ENCODE peak calls at places on chromosomes 7 and 10, in four cellular contexts. X is K562, Y is HL-60, A is GM12878. U is an unnamed sample.

GRCh38 chr7:47795631-47796030 is 152.6 kb downstream of the PKD1L1 start:
- DNase-seq in Y (no peak), X (no peak), A (no peak), U (no peak)

GRCh38 chr7:29623976-29624375 is 60.3 kb downstream of the PRR15 start:
- DNase-seq in A (no peak), Y (no peak), X (no peak), U (no peak)

GRCh38 chr7:25988640-25989039 is 163.4 kb upstream of the NFE2L3 start:
- DNase-seq in A (no peak), X (no peak), Y (no peak), U (no peak)

GRCh38 chr10:71214641-71215160 is 2.3 kb downstream of the UNC5B start:
- DNase-seq in X (no peak), A (no peak), Y (no peak), U (no peak)

GRCh38 chr10:86083206-86083605 is 283.4 kb downstream of the GRID1 start:
- DNase-seq in X (no peak), A (no peak), Y (no peak), U (no peak)

GRCh38 chr10:11336703-11337102 is 274.7 kb downstream of the USP6NL start:
- DNase-seq in Y (no peak), A (no peak), X (no peak), U (no peak)

GRCh38 chr7:115475774-115476407 is 554.0 kb downstream of the MDFIC start:
- DNase-seq in A (no peak), X (no peak), Y (peak; percentile 11), U (no peak)

GRCh38 chr7:101688183-101688831 is 59.2 kb upstream of the MYL10 start:
- DNase-seq in A (no peak), Y (peak; percentile 72), X (peak; percentile 95), U (peak; percentile 91)

GRCh38 chr7:143492799-143493568 is 15.3 kb downstream of the TAS2R41 start:
- DNase-seq in X (no peak), Y (no peak), A (no peak), U (no peak)

GRCh38 chr10:94397549-94398370 is 4.6 kb upstream of the TBC1D12 start:
- DNase-seq in A (no peak), X (peak; percentile 5), Y (no peak), U (no peak)

GRCh38 chr7:131753620-131754222 is 197.3 kb upstream of the PODXL start:
- DNase-seq in X (no peak), A (no peak), Y (no peak), U (no peak)

GRCh38 chr10:86946215-86947170 is 10.9 kb downstream of the MMRN2 start:
- DNase-seq in A (no peak), X (no peak), Y (no peak), U (no peak)

GRCh38 chr7:17392846-17393245 is 94.4 kb downstream of the AHR start:
- DNase-seq in Y (peak; percentile 34), A (no peak), X (no peak), U (no peak)

GRCh38 chr10:102327002-102327401 is 68.5 kb upstream of the NFKB2 start:
- DNase-seq in Y (no peak), X (no peak), A (no peak), U (no peak)

GRCh38 chr10:4316166-4316810 is 509.7 kb upstream of the AKR1E2 start:
- DNase-seq in Y (no peak), X (no peak), A (no peak), U (no peak)

GRCh38 chr10:89090760-89091455 is 100.3 kb downstream of the FAS start:
- DNase-seq in A (no peak), X (no peak), Y (no peak), U (no peak)

GRCh38 chr10:76352300-76352699 is 920.9 kb downstream of the LRMDA start:
- DNase-seq in Y (no peak), A (no peak), X (no peak), U (no peak)

GRCh38 chr10:92914478-92915066 is 66.3 kb downstream of the EXOC6 start:
- DNase-seq in A (no peak), X (peak; percentile 36), Y (peak; percentile 54), U (peak; percentile 3)

GRCh38 chr7:17304926-17305325 is 6.5 kb downstream of the AHR start:
- DNase-seq in Y (no peak), X (no peak), A (no peak), U (no peak)

GRCh38 chr7:80244206-80244956 is 109.8 kb downstream of the GNAI1 start:
- DNase-seq in X (no peak), A (no peak), Y (no peak), U (no peak)

GRCh38 chr7:116316838-116317612 is 106.7 kb downstream of the TES start:
- DNase-seq in A (peak; percentile 77), X (no peak), Y (no peak), U (no peak)

GRCh38 chr7:158829021-158829341 is 328 bp downstream of the ESYT2 start:
- DNase-seq in X (no peak), A (no peak), Y (peak; percentile 69), U (peak; percentile 67)

GRCh38 chr7:86937499-86937898 is 122.0 kb downstream of the ELAPOR2 start:
- DNase-seq in Y (no peak), A (no peak), X (no peak), U (no peak)

GRCh38 chr7:28660132-28660531 is 247.8 kb downstream of the CREB5 start:
- DNase-seq in A (no peak), Y (no peak), X (no peak), U (no peak)

GRCh38 chr7:117741962-117742361 is 131.3 kb downstream of the CTTNBP2 start:
- DNase-seq in X (no peak), Y (no peak), A (no peak), U (no peak)

GRCh38 chr7:20158684-20159083 is 58.5 kb downstream of the MACC1 start:
- DNase-seq in Y (peak; percentile 9), A (no peak), X (no peak), U (no peak)

GRCh38 chr7:19749658-19750057 is 23.8 kb downstream of the TMEM196 start:
- DNase-seq in X (no peak), A (no peak), Y (no peak), U (no peak)

GRCh38 chr10:56561336-56561735 is 200.3 kb upstream of the ZWINT start:
- DNase-seq in Y (no peak), X (no peak), A (no peak), U (no peak)

GRCh38 chr10:126160971-126161630 is 227.2 kb downstream of the ADAM12 start:
- DNase-seq in A (no peak), Y (no peak), X (no peak), U (no peak)

DNA sequence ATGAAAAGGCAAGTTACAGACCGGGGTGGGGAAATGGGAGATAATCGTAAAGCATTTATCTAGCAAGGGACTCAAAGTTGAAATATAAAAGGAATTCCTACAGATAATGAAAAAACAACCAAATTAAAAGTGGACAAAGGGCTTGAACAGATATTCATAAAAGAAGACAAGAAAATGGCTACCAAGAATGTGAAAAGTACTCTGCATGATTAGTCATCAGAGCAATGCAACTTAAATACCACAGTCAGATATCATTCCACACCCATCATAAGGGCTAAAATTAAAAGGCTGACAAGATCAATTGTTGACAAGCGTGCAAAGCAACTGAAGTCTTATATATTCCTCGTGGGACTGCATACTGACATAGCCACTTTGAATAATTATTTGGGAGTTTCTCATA is 124.6 kb upstream of the RSU1 start:
- DNase-seq in Y (no peak), X (no peak), A (no peak), U (no peak)
- TF ChIP-seq SPI1 in Y (no peak), X (no peak), A (no peak), U (no peak)

DNA sequence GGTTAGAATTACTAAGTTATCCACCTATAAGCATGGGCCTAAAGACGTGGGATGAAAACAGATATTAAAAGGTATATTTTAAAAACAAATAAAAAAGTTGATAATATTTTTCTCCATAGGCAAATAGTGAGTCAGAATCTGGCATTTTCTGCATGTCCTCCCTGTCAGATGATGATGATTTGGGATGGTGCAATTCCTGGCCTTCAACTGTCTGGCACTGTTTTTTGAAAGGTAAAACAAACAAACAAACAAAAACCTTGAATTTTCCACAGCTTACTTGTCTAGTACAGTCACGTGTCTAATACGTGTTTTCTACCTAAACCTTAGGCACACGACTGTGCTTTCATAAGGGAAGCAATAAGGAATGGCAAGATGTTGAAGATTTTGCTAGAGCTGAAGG is 17.4 kb downstream of the HBP1 start:
- DNase-seq in Y (no peak), X (no peak), A (no peak), U (no peak)
- TF ChIP-seq SPI1 in Y (no peak), X (no peak), A (no peak), U (no peak)

GRCh38 chr7:99002827-99003212 is 124.5 kb downstream of the TRRAP start:
- DNase-seq in X (no peak), A (no peak), Y (no peak), U (no peak)

GRCh38 chr7:99005776-99006175 is 127.4 kb downstream of the TRRAP start:
- DNase-seq in X (no peak), Y (no peak), A (no peak), U (peak; percentile 68)

GRCh38 chr7:99003419-99003818 is 125.1 kb downstream of the TRRAP start:
- DNase-seq in A (no peak), X (no peak), Y (no peak), U (no peak)

GRCh38 chr7:99004781-99005500 is 126.6 kb downstream of the TRRAP start:
- DNase-seq in A (no peak), X (no peak), Y (no peak), U (no peak)

GRCh38 chr7:99004216-99004615 is 125.9 kb downstream of the TRRAP start:
- DNase-seq in Y (no peak), A (no peak), X (no peak), U (no peak)
- TF ChIP-seq SPI1 in Y (no peak), A (no peak), X (no peak), U (no peak)

GRCh38 chr7:137871173-137871915 is 24.6 kb upstream of the DGKI start:
- DNase-seq in A (no peak), X (no peak), Y (no peak), U (no peak)
- TF ChIP-seq SPI1 in A (no peak), X (no peak), Y (no peak), U (no peak)

DNA sequence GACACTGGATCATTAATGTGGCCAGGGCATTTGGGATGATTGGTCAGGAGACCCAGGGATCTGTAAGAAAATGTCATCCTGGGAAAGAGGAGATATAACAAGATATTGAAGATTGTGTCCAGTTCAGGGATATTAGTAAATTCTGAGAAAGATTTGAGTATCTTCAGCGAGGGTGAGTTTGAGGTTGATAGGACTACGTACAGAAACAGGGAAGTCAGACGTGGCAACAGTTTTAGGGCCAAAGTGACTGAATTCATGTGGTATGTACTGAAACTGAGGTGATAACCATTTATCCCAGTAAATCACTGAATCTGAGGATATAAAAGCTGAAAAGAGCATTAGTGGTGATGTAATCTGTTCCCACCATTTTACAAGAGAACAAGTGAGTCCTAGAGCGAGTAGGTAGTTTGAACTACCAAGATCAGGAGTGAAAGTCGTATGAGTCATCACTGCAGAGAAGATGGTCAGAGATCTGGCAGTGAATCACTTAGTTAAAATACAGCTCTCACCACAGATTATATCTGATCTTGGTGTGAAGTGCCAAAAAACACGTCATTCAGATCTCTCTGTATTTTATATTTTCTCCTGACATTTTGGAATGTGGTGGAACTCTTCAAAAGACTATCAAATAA is 220.5 kb downstream of the CDK14 start:
- DNase-seq in A (peak; percentile 85), Y (no peak), X (no peak), U (no peak)
- TF ChIP-seq SPI1 in A (peak; percentile 48), Y (no peak), X (no peak), U (peak; percentile 25)